ENCODE peak calls at places on chromosomes 2 and 18, in eight cellular contexts. W is fibroblast of pulmonary artery, F is adrenal gland, C is left lung, O is GM06990, B is neural progenitor cell, T is IMR-90, U is lung. Y is an unnamed sample.
A peak's percentile ranks its signal among the peaks of the same experiment; 100 is the strongest.

GRCh38 chr2:237581751-237582746 is 8.5 kb downstream of the RAB17 start:
- DNase-seq in W (peak; percentile 90), F (peak; percentile 48), C (peak; percentile 58), O (no peak), B (peak; percentile 65), T (peak; percentile 71), U (peak; percentile 74), Y (peak; percentile 67)

GRCh38 chr2:26274058-26274613 is 29.4 kb downstream of the HADHB start:
- DNase-seq in W (peak; percentile 99), F (peak; percentile 84), C (peak; percentile 36), O (no peak), B (no peak), T (peak; percentile 90), U (peak; percentile 81), Y (peak; percentile 72)

GRCh38 chr2:42128731-42129486 is 40.2 kb upstream of the EML4 start:
- DNase-seq in W (no peak), F (no peak), C (no peak), O (peak; percentile 41), B (no peak), T (peak; percentile 80), U (no peak), Y (peak; percentile 83)

GRCh38 chr2:78011251-78011650 is 489.1 kb upstream of the LRRTM4 start:
- DNase-seq in W (no peak), F (no peak), C (no peak), O (no peak), B (no peak), T (no peak), U (no peak), Y (no peak)

GRCh38 chr2:239444626-239445625 is 44.1 kb upstream of the HDAC4 start:
- DNase-seq in W (peak; percentile 21), F (peak; percentile 33), C (peak; percentile 73), O (no peak), B (peak; percentile 33), T (no peak), U (peak; percentile 83), Y (no peak)

GRCh38 chr2:233248999-233249398 is 2.5 kb upstream of the ATG16L1 start:
- DNase-seq in W (no peak), F (no peak), C (no peak), O (no peak), B (no peak), T (no peak), U (no peak), Y (no peak)

GRCh38 chr2:70956141-70956540 is 20.4 kb downstream of the ATP6V1B1 start:
- DNase-seq in W (no peak), F (no peak), C (no peak), O (no peak), B (no peak), T (no peak), U (peak; percentile 22), Y (no peak)

GRCh38 chr2:2648094-2648493 is 317.0 kb upstream of the MYT1L start:
- DNase-seq in W (no peak), F (no peak), C (no peak), O (no peak), B (no peak), T (no peak), U (no peak), Y (no peak)

GRCh38 chr18:31450409-31450808 is 2.9 kb downstream of the DSG3 start:
- DNase-seq in W (peak; percentile 53), F (no peak), C (no peak), O (no peak), B (no peak), T (no peak), U (no peak), Y (no peak)

GRCh38 chr2:148994341-148994740 is 44.2 kb upstream of the LYPD6B start:
- DNase-seq in W (no peak), F (no peak), C (no peak), O (no peak), B (no peak), T (no peak), U (no peak), Y (no peak)

GRCh38 chr2:190200603-190201002 is 119.0 kb downstream of the HIBCH start:
- DNase-seq in W (no peak), F (no peak), C (no peak), O (no peak), B (no peak), T (no peak), U (no peak), Y (no peak)

GRCh38 chr2:219713110-219713509 is 85.7 kb downstream of the SLC4A3 start:
- DNase-seq in W (peak; percentile 71), F (no peak), C (no peak), O (no peak), B (peak; percentile 24), T (peak; percentile 52), U (no peak), Y (peak; percentile 35)

GRCh38 chr18:33841221-33841967 is 263.4 kb downstream of the ASXL3 start:
- DNase-seq in W (no peak), F (no peak), C (no peak), O (no peak), B (no peak), T (no peak), U (no peak), Y (no peak)

GRCh38 chr2:24111407-24111861 is 11.7 kb downstream of the PFN4 start:
- DNase-seq in W (no peak), F (no peak), C (no peak), O (no peak), B (no peak), T (peak; percentile 35), U (no peak), Y (peak; percentile 62)

GRCh38 chr2:6310186-6310909 is 555.4 kb downstream of the CMPK2 start:
- DNase-seq in W (no peak), F (no peak), C (no peak), O (peak; percentile 26), B (no peak), T (no peak), U (no peak), Y (no peak)

GRCh38 chr2:198587201-198587600 is 782.8 kb downstream of the PLCL1 start:
- DNase-seq in W (no peak), F (no peak), C (no peak), O (no peak), B (no peak), T (no peak), U (no peak), Y (no peak)

GRCh38 chr2:20115902-20116301 is 64.5 kb upstream of the LAPTM4A start:
- DNase-seq in W (no peak), F (no peak), C (no peak), O (no peak), B (no peak), T (no peak), U (no peak), Y (no peak)

GRCh38 chr2:188919824-188920223 is 54.3 kb upstream of the COL3A1 start:
- DNase-seq in W (no peak), F (no peak), C (no peak), O (no peak), B (no peak), T (no peak), U (no peak), Y (no peak)

GRCh38 chr2:188922191-188922590 is 52.0 kb upstream of the COL3A1 start:
- DNase-seq in W (no peak), F (no peak), C (no peak), O (no peak), B (no peak), T (no peak), U (no peak), Y (no peak)

GRCh38 chr2:188916831-188917230 is 57.3 kb upstream of the COL3A1 start:
- DNase-seq in W (no peak), F (no peak), C (no peak), O (no peak), B (no peak), T (peak; percentile 33), U (no peak), Y (no peak)

GRCh38 chr2:188917632-188918031 is 56.5 kb upstream of the COL3A1 start:
- DNase-seq in W (no peak), F (no peak), C (no peak), O (no peak), B (no peak), T (no peak), U (no peak), Y (no peak)
- TF ChIP-seq CTCF in W (no peak), F (no peak), C (no peak), O (no peak), B (no peak), T (no peak), U (no peak), Y (no peak)

DNA sequence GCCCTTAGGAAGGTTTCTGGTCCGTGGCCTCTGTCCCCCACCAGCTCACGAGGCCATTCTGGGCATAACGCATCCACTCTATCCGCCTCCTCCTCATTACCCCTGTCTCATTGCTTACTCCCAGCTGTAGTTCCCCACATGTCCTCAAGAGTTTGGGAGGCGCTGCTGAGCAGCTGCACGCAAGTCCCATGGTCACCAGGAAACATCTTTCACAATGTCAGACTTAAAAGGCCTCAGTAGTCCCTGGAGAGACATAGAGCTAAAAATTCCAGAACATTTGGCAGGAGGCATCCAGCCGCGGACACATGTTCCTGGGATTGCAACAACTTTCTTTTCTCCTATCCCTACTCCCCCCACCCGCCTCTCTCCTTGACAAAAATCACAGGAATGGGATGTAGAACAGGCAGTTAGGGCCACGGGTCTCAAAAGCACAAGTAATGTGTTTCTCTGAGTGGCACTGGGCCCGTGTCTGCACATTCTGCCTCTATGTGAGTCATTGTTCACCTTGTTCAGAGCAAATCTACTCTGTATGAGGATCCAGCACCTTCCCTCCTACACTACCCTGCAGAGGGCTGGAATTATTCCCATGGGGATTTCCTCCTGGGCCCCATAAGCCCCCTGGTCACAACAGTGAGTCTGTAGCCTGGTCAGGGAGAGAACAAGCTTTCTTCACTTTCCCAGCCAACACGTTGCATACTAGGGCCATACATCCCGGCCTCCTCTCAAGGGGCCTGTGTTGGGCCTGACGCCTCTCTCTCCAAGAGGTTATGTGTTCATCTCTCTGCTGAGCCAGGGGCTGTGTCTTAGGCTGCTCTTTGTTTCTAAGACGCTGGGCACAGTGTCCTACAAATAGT is 8.2 kb downstream of the LBH start:
- DNase-seq in W (peak; percentile 91), F (peak; percentile 52), C (peak; percentile 53), O (no peak), B (peak; percentile 69), T (peak; percentile 67), U (peak; percentile 56), Y (peak; percentile 52)
- TF ChIP-seq CTCF in W (peak; percentile 99), F (peak; percentile 83), C (peak; percentile 88), O (peak; percentile 80), B (peak; percentile 87), T (peak; percentile 81), U (peak; percentile 79), Y (peak; percentile 97)

GRCh38 chr18:67705748-67706147 is 189.2 kb upstream of the DSEL start:
- DNase-seq in W (peak; percentile 13), F (no peak), C (no peak), O (no peak), B (peak; percentile 49), T (no peak), U (no peak), Y (peak; percentile 9)
- TF ChIP-seq CTCF in W (no peak), F (no peak), C (no peak), O (no peak), B (peak; percentile 40), T (no peak), U (no peak), Y (peak; percentile 12)

DNA sequence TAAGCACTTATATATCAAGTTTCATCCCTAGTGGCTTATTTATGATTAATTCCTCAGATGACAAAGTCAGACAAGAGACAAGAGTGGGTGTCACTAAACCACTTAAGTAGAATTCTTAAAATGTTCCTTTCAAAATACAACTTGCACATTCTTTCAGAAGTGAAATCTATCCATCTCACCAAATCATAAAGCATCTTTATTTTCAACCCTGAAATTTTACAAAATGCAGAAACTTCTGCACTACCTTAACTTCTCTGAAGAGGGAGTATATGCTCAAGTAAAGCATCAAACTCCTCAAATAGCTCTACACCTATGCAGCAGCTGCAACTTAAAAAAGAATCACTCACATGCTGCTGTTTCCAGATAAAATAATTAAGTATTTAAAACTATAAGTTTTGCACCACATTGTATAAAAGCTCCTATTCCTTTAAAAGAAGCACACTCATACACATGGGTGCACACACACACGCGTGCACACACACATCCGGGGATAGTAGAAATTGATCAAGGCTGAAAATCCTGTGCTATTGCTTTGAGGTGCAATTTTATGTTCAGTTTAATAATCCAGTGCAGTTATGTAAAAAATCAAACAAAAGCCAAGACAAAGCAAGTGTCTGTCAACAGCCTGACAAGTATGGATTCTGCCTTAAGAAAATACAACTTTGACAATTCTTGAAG is 244.5 kb downstream of the TCF4 start:
- DNase-seq in W (peak; percentile 66), F (no peak), C (no peak), O (no peak), B (no peak), T (peak; percentile 64), U (no peak), Y (peak; percentile 56)
- TF ChIP-seq CTCF in W (peak; percentile 63), F (peak; percentile 41), C (peak; percentile 22), O (peak; percentile 56), B (peak; percentile 62), T (peak; percentile 65), U (no peak), Y (peak; percentile 60)

Y was measured in astrocyte of the spinal cord.